ENCODE peak calls at places on chromosomes 2 and 18, in ten cellular contexts. One of them, this sample, is unnamed.

GRCh38 chr2:70901235-70902066 is 34.2 kb upstream of the ATP6V1B1 start:
- DNase-seq in T-helper 2 cell: no peak
- DNase-seq in foreskin fibroblast: peak
- DNase-seq in GM12891: no peak
- DNase-seq in cardiac muscle cell: peak
- DNase-seq in hippocampal formation: no peak
- DNase-seq in kidney: no peak
- DNase-seq in retina: peak
- DNase-seq in GM23338: peak
- DNase-seq in RPMI8226: no peak
- DNase-seq in this sample: no peak

GRCh38 chr2:56681659-56682396 is 498.0 kb downstream of the CCDC85A start:
- DNase-seq in T-helper 2 cell: no peak
- DNase-seq in foreskin fibroblast: peak
- DNase-seq in GM12891: no peak
- DNase-seq in cardiac muscle cell: peak
- DNase-seq in hippocampal formation: no peak
- DNase-seq in kidney: no peak
- DNase-seq in retina: no peak
- DNase-seq in GM23338: no peak
- DNase-seq in RPMI8226: no peak
- DNase-seq in this sample: no peak

GRCh38 chr2:44549099-44549471 is 187.3 kb downstream of the CAMKMT start:
- DNase-seq in T-helper 2 cell: no peak
- DNase-seq in foreskin fibroblast: peak
- DNase-seq in GM12891: no peak
- DNase-seq in cardiac muscle cell: peak
- DNase-seq in hippocampal formation: no peak
- DNase-seq in kidney: no peak
- DNase-seq in retina: no peak
- DNase-seq in GM23338: no peak
- DNase-seq in RPMI8226: no peak
- DNase-seq in this sample: no peak

GRCh38 chr2:30663806-30664205 is 143.4 kb downstream of the CAPN13 start:
- DNase-seq in T-helper 2 cell: no peak
- DNase-seq in foreskin fibroblast: no peak
- DNase-seq in GM12891: no peak
- DNase-seq in cardiac muscle cell: no peak
- DNase-seq in hippocampal formation: no peak
- DNase-seq in kidney: no peak
- DNase-seq in retina: no peak
- DNase-seq in GM23338: no peak
- DNase-seq in RPMI8226: no peak
- DNase-seq in this sample: no peak

GRCh38 chr2:144515694-144516416 is 4.1 kb downstream of the ZEB2 start:
- DNase-seq in T-helper 2 cell: no peak
- DNase-seq in foreskin fibroblast: peak
- DNase-seq in GM12891: no peak
- DNase-seq in cardiac muscle cell: peak
- DNase-seq in hippocampal formation: no peak
- DNase-seq in kidney: peak
- DNase-seq in retina: peak
- DNase-seq in GM23338: peak
- DNase-seq in RPMI8226: no peak
- DNase-seq in this sample: no peak

GRCh38 chr18:37778417-37779165 is 213.0 kb upstream of the CELF4 start:
- DNase-seq in T-helper 2 cell: no peak
- DNase-seq in foreskin fibroblast: peak
- DNase-seq in GM12891: peak
- DNase-seq in cardiac muscle cell: peak
- DNase-seq in hippocampal formation: peak
- DNase-seq in kidney: peak
- DNase-seq in retina: peak
- DNase-seq in GM23338: peak
- DNase-seq in RPMI8226: peak
- DNase-seq in this sample: peak

GRCh38 chr2:112048887-112049286 is 6.2 kb upstream of the TMEM87B start:
- DNase-seq in T-helper 2 cell: no peak
- DNase-seq in foreskin fibroblast: peak
- DNase-seq in GM12891: no peak
- DNase-seq in cardiac muscle cell: peak
- DNase-seq in hippocampal formation: no peak
- DNase-seq in kidney: no peak
- DNase-seq in retina: peak
- DNase-seq in GM23338: peak
- DNase-seq in RPMI8226: peak
- DNase-seq in this sample: peak

GRCh38 chr2:56741601-56742102 is 557.9 kb downstream of the CCDC85A start:
- DNase-seq in T-helper 2 cell: no peak
- DNase-seq in foreskin fibroblast: peak
- DNase-seq in GM12891: no peak
- DNase-seq in cardiac muscle cell: peak
- DNase-seq in hippocampal formation: no peak
- DNase-seq in kidney: no peak
- DNase-seq in retina: no peak
- DNase-seq in GM23338: no peak
- DNase-seq in RPMI8226: no peak
- DNase-seq in this sample: no peak

GRCh38 chr2:168555283-168555682 is 99.2 kb downstream of the CERS6 start:
- DNase-seq in T-helper 2 cell: no peak
- DNase-seq in foreskin fibroblast: no peak
- DNase-seq in GM12891: no peak
- DNase-seq in cardiac muscle cell: no peak
- DNase-seq in hippocampal formation: no peak
- DNase-seq in kidney: no peak
- DNase-seq in retina: no peak
- DNase-seq in GM23338: no peak
- DNase-seq in RPMI8226: no peak
- DNase-seq in this sample: no peak

GRCh38 chr18:2146092-2146491 is 425.2 kb downstream of the METTL4 start:
- DNase-seq in T-helper 2 cell: no peak
- DNase-seq in foreskin fibroblast: no peak
- DNase-seq in GM12891: no peak
- DNase-seq in cardiac muscle cell: no peak
- DNase-seq in hippocampal formation: no peak
- DNase-seq in kidney: no peak
- DNase-seq in retina: no peak
- DNase-seq in GM23338: no peak
- DNase-seq in RPMI8226: no peak
- DNase-seq in this sample: no peak

GRCh38 chr2:149221002-149221401 is 109.4 kb upstream of the LYPD6 start:
- DNase-seq in T-helper 2 cell: no peak
- DNase-seq in foreskin fibroblast: no peak
- DNase-seq in GM12891: no peak
- DNase-seq in cardiac muscle cell: no peak
- DNase-seq in hippocampal formation: no peak
- DNase-seq in kidney: no peak
- DNase-seq in retina: no peak
- DNase-seq in GM23338: no peak
- DNase-seq in RPMI8226: no peak
- DNase-seq in this sample: no peak

GRCh38 chr2:239790721-239791120 is 234.4 kb downstream of the NDUFA10 start:
- DNase-seq in T-helper 2 cell: no peak
- DNase-seq in foreskin fibroblast: no peak
- DNase-seq in GM12891: no peak
- DNase-seq in cardiac muscle cell: no peak
- DNase-seq in hippocampal formation: no peak
- DNase-seq in kidney: no peak
- DNase-seq in retina: no peak
- DNase-seq in GM23338: no peak
- DNase-seq in RPMI8226: no peak
- DNase-seq in this sample: no peak

GRCh38 chr18:50401888-50402287 is 27.0 kb downstream of the SKA1 start:
- DNase-seq in T-helper 2 cell: no peak
- DNase-seq in foreskin fibroblast: peak
- DNase-seq in GM12891: no peak
- DNase-seq in cardiac muscle cell: peak
- DNase-seq in hippocampal formation: no peak
- DNase-seq in kidney: peak
- DNase-seq in retina: peak
- DNase-seq in GM23338: peak
- DNase-seq in RPMI8226: peak
- DNase-seq in this sample: no peak

GRCh38 chr2:240298803-240299709 is 136.4 kb upstream of the GPC1 start:
- DNase-seq in T-helper 2 cell: no peak
- DNase-seq in foreskin fibroblast: no peak
- DNase-seq in GM12891: peak
- DNase-seq in cardiac muscle cell: no peak
- DNase-seq in hippocampal formation: no peak
- DNase-seq in kidney: no peak
- DNase-seq in retina: no peak
- DNase-seq in GM23338: no peak
- DNase-seq in RPMI8226: no peak
- DNase-seq in this sample: no peak

GRCh38 chr2:124316133-124316532 is 291.0 kb downstream of the CNTNAP5 start:
- DNase-seq in T-helper 2 cell: no peak
- DNase-seq in foreskin fibroblast: no peak
- DNase-seq in GM12891: no peak
- DNase-seq in cardiac muscle cell: no peak
- DNase-seq in hippocampal formation: no peak
- DNase-seq in kidney: no peak
- DNase-seq in retina: no peak
- DNase-seq in GM23338: no peak
- DNase-seq in RPMI8226: no peak
- DNase-seq in this sample: no peak

GRCh38 chr2:105791229-105791628 is 46.5 kb downstream of the NCK2 start:
- DNase-seq in T-helper 2 cell: no peak
- DNase-seq in foreskin fibroblast: no peak
- DNase-seq in GM12891: no peak
- DNase-seq in cardiac muscle cell: no peak
- DNase-seq in hippocampal formation: no peak
- DNase-seq in kidney: no peak
- DNase-seq in retina: no peak
- DNase-seq in GM23338: no peak
- DNase-seq in RPMI8226: no peak
- DNase-seq in this sample: no peak

GRCh38 chr2:17538844-17539554 is 1.5 kb upstream of the VSNL1 start:
- DNase-seq in T-helper 2 cell: no peak
- DNase-seq in foreskin fibroblast: peak
- DNase-seq in GM12891: peak
- DNase-seq in cardiac muscle cell: peak
- DNase-seq in hippocampal formation: no peak
- DNase-seq in kidney: peak
- DNase-seq in retina: peak
- DNase-seq in GM23338: peak
- DNase-seq in RPMI8226: peak
- DNase-seq in this sample: no peak